ENCODE peak calls at places on chromosome 7, in nine cellular contexts. I is PC-3, R is fibroblast of lung, H is hepatocyte, P is stomach, T is pancreas, A is uterus, X is astrocyte, Z is upper lobe of right lung. Y is an unnamed sample. For H3K27me3, the result is how much of the 10 kb centered on the place peaks cover.

GRCh38 chr7:44184221-44184873 is 4.9 kb downstream of the GCK start:
- DNase-seq in A (no peak), R (peak), X (peak), Z (peak), H (peak), I (peak), T (no peak), P (no peak), Y (no peak)

GRCh38 chr7:110309941-110310340 is 781.0 kb upstream of the LRRN3 start:
- DNase-seq in H (no peak), X (peak), T (no peak), Z (no peak), A (no peak), R (peak), P (no peak), I (no peak), Y (no peak)

GRCh38 chr7:95434501-95435421 is at the start of gene PON2:
- DNase-seq in X (peak), P (peak), T (peak), A (peak), R (peak), I (peak), Z (peak), H (peak), Y (peak)

GRCh38 chr7:103660455-103661371 is 214.7 kb upstream of the SLC26A5 start:
- DNase-seq in I (peak), A (no peak), H (peak), P (no peak), Z (no peak), X (peak), T (no peak), R (peak), Y (no peak)

GRCh38 chr7:123916240-123916724 is 8.8 kb upstream of the SPAM1 start:
- DNase-seq in I (peak), T (no peak), X (peak), A (no peak), P (no peak), Z (no peak), R (peak), H (peak), Y (peak)

GRCh38 chr7:3552499-3552898 is 251.4 kb downstream of the SDK1 start:
- DNase-seq in X (peak), I (no peak), A (no peak), H (no peak), Z (no peak), T (no peak), P (no peak), R (no peak), Y (no peak)

GRCh38 chr7:138120140-138120827 is 44.0 kb downstream of the AKR1D1 start:
- DNase-seq in T (no peak), X (no peak), H (no peak), Z (no peak), I (no peak), P (no peak), R (no peak), A (no peak), Y (no peak)

GRCh38 chr7:69367785-69368184 is 230.5 kb upstream of the AUTS2 start:
- DNase-seq in P (no peak), A (no peak), Z (no peak), I (no peak), T (no peak), H (no peak), R (no peak), X (peak), Y (no peak)

GRCh38 chr7:76310102-76310957 is 7.9 kb downstream of the HSPB1 start:
- DNase-seq in T (no peak), X (no peak), Z (no peak), I (no peak), R (no peak), H (no peak), P (no peak), A (peak), Y (peak)

GRCh38 chr7:38153515-38153914 is 24.5 kb upstream of the STARD3NL start:
- DNase-seq in I (no peak), A (no peak), H (no peak), X (no peak), Z (no peak), P (no peak), R (no peak), T (no peak), Y (no peak)

GRCh38 chr7:432256-432655 is 87.4 kb downstream of the PDGFA start:
- DNase-seq in H (no peak), R (no peak), Z (no peak), X (no peak), A (no peak), T (no peak), P (no peak), I (no peak), Y (no peak)

GRCh38 chr7:70654979-70655378 is 477.0 kb upstream of the GALNT17 start:
- DNase-seq in I (no peak), H (no peak), A (no peak), X (no peak), R (no peak), P (no peak), Z (no peak), T (no peak), Y (no peak)

GRCh38 chr7:21704362-21704761 is 161.5 kb downstream of the DNAH11 start:
- DNase-seq in T (no peak), I (no peak), Z (no peak), X (no peak), H (no peak), R (no peak), P (no peak), A (no peak), Y (no peak)
- TF ChIP-seq CTCF in T (no peak), I (no peak), Z (no peak), X (no peak), H (no peak), R (no peak), P (no peak), A (no peak), Y (no peak)

DNA sequence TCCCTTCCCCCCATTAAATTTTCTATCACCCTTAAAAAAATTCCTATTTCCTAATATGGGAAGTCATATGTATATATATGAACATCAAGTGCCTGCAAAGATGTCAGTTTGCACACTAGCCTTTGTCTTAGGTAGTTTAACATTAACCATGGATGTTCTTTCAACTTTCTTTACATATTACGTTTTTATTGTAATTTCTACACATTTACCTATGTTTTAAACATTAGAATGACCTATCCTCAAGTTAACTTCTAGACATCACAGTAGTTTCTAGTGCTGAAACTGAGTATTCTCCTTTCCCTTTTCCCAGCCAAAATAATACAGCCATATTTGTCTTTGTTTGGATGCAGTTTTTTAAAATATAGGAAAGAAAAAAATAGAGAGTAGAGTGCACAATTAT is 5.8 kb downstream of the DLX6 start:
- DNase-seq in Z (no peak), X (no peak), P (no peak), A (no peak), R (no peak), T (no peak), H (no peak), I (no peak), Y (no peak)
- H3K27me3 ChIP-seq in Z (half or more), X (half or more), P (half or more), A (half or more), R (half or more), T (half or more), H (half or more), I (half or more), Y (half or more)

GRCh38 chr7:29113384-29114102 is 32.8 kb downstream of the CPVL start:
- DNase-seq in P (no peak), R (peak), A (no peak), Z (no peak), X (peak), H (peak), T (no peak), I (peak), Y (peak)
- TF ChIP-seq CTCF in P (no peak), R (no peak), A (no peak), Z (no peak), X (peak), H (peak), T (no peak), I (peak), Y (peak)

GRCh38 chr7:132569884-132570614 is 6.2 kb downstream of the PLXNA4 start:
- DNase-seq in T (no peak), A (no peak), H (no peak), Z (no peak), R (no peak), P (no peak), X (no peak), I (no peak), Y (no peak)

GRCh38 chr7:132574281-132574680 is 2.0 kb downstream of the PLXNA4 start:
- DNase-seq in A (no peak), T (no peak), H (no peak), P (no peak), R (no peak), I (no peak), X (no peak), Z (no peak), Y (no peak)

GRCh38 chr7:132568962-132569361 is 7.3 kb downstream of the PLXNA4 start:
- DNase-seq in I (no peak), X (no peak), R (no peak), T (no peak), A (no peak), P (no peak), H (no peak), Z (no peak), Y (no peak)

GRCh38 chr7:132573237-132573636 is 3.0 kb downstream of the PLXNA4 start:
- DNase-seq in R (no peak), A (no peak), P (no peak), T (no peak), X (no peak), I (no peak), H (no peak), Z (no peak), Y (no peak)

DNA sequence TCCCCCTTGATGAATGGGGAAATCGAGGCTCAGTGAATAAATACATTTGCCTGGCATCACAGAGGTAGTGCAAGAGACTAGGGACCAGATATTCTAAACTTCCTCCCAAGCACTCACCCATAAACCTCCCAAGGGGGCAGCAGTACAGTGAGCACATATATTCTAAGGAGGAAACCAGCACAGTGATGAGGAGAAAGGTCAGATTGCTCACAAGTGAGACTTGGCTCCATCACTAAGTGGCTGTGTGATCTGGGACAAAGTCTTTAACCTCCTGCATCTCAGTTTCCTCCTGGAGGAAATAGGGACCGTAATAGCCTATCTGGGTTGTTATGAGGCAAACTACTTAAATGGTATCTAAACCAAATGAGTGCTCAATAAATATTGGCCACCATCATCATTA is 4.3 kb downstream of the PLXNA4 start:
- DNase-seq in H (no peak), A (no peak), I (no peak), P (no peak), Z (no peak), X (no peak), T (no peak), R (no peak), Y (no peak)
- H3K27me3 ChIP-seq in H (half or more), A (under half), I (under half), P (under half), Z (half or more), X (under half), T (under half), R (under half), Y (under half)

DNA sequence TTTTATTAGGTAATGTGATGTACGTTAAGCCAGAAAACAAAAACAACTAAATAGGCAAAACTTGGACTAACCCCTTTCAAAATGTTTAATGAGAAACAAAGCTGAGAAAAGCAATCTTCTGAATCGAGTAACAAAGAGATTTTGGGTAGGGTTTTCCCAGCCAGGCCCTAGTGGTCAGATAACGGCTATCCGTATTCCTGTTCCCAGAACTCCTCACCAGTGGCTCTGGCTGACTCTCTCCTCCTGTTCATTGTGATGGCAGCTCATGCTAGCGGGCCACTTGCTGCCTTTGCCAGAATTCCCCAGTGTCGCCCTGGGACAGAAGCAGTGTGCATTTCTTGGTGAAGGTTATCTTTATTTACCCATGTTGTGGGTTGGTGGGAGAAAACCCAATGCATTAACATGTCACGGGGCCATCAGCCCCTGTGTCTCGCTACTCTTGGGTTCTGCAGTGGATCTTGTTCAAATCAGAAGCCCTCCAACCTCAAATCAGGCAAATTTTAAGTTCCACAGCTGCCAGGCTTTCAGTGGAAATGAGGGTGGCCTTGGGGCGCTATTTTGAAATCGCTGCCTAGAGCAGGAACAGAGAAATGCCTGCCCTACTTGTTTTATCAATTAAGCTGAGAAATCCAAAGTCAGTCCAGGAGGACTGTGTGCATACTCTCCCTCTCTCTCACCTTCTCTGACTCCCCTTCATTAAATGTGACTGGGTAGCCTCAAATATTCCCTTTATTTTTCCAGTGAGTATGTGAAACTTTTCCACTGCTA is 164.5 kb upstream of the NPVF start:
- DNase-seq in H (no peak), X (no peak), I (no peak), T (no peak), Z (no peak), P (no peak), A (no peak), R (peak), Y (no peak)
- TF ChIP-seq CTCF in H (no peak), X (no peak), I (no peak), T (no peak), Z (no peak), P (no peak), A (peak), R (no peak), Y (no peak)

GRCh38 chr7:27214587-27214950 is 14.7 kb upstream of the HOXA13 start:
- DNase-seq in H (no peak), P (no peak), I (no peak), Z (no peak), X (no peak), A (no peak), T (no peak), R (no peak), Y (no peak)
- H3K27me3 ChIP-seq in H (half or more), P (half or more), I (under half), Z (half or more), X (half or more), A (under half), T (under half), R (half or more), Y (under half)

Y was measured in colonic mucosa.